ENCODE peak calls at places on chromosomes 1 and 21, in four cellular contexts. E, D, M and A are unnamed samples.

GRCh38 chr1:28928306-28928987 is 14.1 kb downstream of the EPB41 start:
- DNase-seq in E (no peak), D (no peak), M (peak), A (no peak)

GRCh38 chr21:45826733-45827692 is 154.6 kb upstream of the COL6A1 start:
- DNase-seq in E (no peak), D (no peak), M (no peak), A (no peak)

GRCh38 chr1:96234299-96234698 is 487.3 kb upstream of the PTBP2 start:
- DNase-seq in E (no peak), D (no peak), M (peak), A (no peak)

GRCh38 chr1:78892251-78892650 is 114.3 kb downstream of the ADGRL4 start:
- DNase-seq in E (no peak), D (no peak), M (no peak), A (no peak)

GRCh38 chr1:110136911-110137310 is 13.4 kb upstream of the SLC6A17 start:
- DNase-seq in E (no peak), D (no peak), M (peak), A (peak)

GRCh38 chr1:39713557-39713956 is 22.3 kb upstream of the HPCAL4 start:
- DNase-seq in E (no peak), D (no peak), M (no peak), A (no peak)

GRCh38 chr1:3219005-3219724 is 150.2 kb downstream of the PRDM16 start:
- DNase-seq in E (no peak), D (no peak), M (peak), A (peak)

GRCh38 chr1:85465099-85465790 is at the start of gene DDAH1:
- DNase-seq in E (no peak), D (no peak), M (peak), A (peak)

GRCh38 chr1:202577381-202577780 is 132.9 kb downstream of the SYT2 start:
- DNase-seq in E (no peak), D (no peak), M (no peak), A (no peak)

GRCh38 chr1:108661030-108661609 is at the start of gene HENMT1:
- DNase-seq in E (peak), D (no peak), M (peak), A (peak)

GRCh38 chr21:43613755-43614638 is 45.3 kb downstream of the HSF2BP start:
- DNase-seq in E (no peak), D (no peak), M (no peak), A (no peak)

GRCh38 chr1:39727221-39727931 is 11.3 kb upstream of the PPIE start:
- DNase-seq in E (no peak), D (no peak), M (no peak), A (no peak)

GRCh38 chr1:46489638-46490602 is at the start of gene DMBX1:
- DNase-seq in E (no peak), D (no peak), M (no peak), A (no peak)

GRCh38 chr1:153945131-153945794 is 1.3 kb downstream of the DENND4B start:
- DNase-seq in E (peak), D (peak), M (no peak), A (no peak)

GRCh38 chr1:45658171-45658570 is 28.2 kb downstream of the GPBP1L1 start:
- DNase-seq in E (no peak), D (no peak), M (no peak), A (no peak)

GRCh38 chr1:237386362-237387143 is 344.6 kb downstream of the RYR2 start:
- DNase-seq in E (no peak), D (no peak), M (peak), A (no peak)

GRCh38 chr1:155184835-155185782 is 11.5 kb downstream of the TRIM46 start:
- DNase-seq in E (no peak), D (no peak), M (no peak), A (no peak)

GRCh38 chr1:67680486-67680885 is 4.5 kb upstream of the GADD45A start:
- DNase-seq in E (no peak), D (no peak), M (no peak), A (no peak)

GRCh38 chr1:192903142-192903541 is 94.3 kb downstream of the RGS2 start:
- DNase-seq in E (no peak), D (no peak), M (no peak), A (no peak)

GRCh38 chr1:230396966-230397365 is 29.2 kb downstream of the PGBD5 start:
- DNase-seq in E (no peak), D (no peak), M (no peak), A (no peak)

GRCh38 chr1:5475572-5475971 is 516.7 kb downstream of the NPHP4 start:
- DNase-seq in E (no peak), D (no peak), M (no peak), A (no peak)

GRCh38 chr1:7770620-7770938 is 517 bp upstream of the VAMP3 start:
- DNase-seq in E (no peak), D (no peak), M (no peak), A (no peak)

GRCh38 chr1:8674912-8675311 is 142.5 kb downstream of the RERE start:
- DNase-seq in E (no peak), D (no peak), M (no peak), A (no peak)

GRCh38 chr1:3651011-3651938 is 1.0 kb upstream of the TP73 start:
- DNase-seq in E (no peak), D (no peak), M (no peak), A (no peak)

GRCh38 chr1:19049128-19049768 is 92.8 kb upstream of the IFFO2 start:
- DNase-seq in E (no peak), D (no peak), M (no peak), A (no peak)

GRCh38 chr1:238951809-238952208 is 434.6 kb upstream of the CHRM3 start:
- DNase-seq in E (no peak), D (no peak), M (no peak), A (no peak)

GRCh38 chr21:45324430-45325205 is 36.9 kb upstream of the POFUT2 start:
- DNase-seq in E (no peak), D (no peak), M (no peak), A (no peak)

GRCh38 chr1:42747125-42747524 is 7.1 kb upstream of the CLDN19 start:
- DNase-seq in E (no peak), D (peak), M (peak), A (peak)

GRCh38 chr1:178540646-178541045 is 27.7 kb downstream of the TEX35 start:
- DNase-seq in E (no peak), D (no peak), M (no peak), A (no peak)

GRCh38 chr1:24526940-24527542 is 24.4 kb downstream of the RCAN3 start:
- DNase-seq in E (no peak), D (peak), M (peak), A (no peak)

GRCh38 chr1:152112101-152112884 is 3.0 kb downstream of the TCHH start:
- DNase-seq in E (no peak), D (no peak), M (no peak), A (no peak)

GRCh38 chr21:34810786-34811185 is 142.0 kb downstream of the CLIC6 start:
- DNase-seq in E (no peak), D (no peak), M (no peak), A (no peak)

GRCh38 chr1:219771039-219771438 is 157.3 kb downstream of the SLC30A10 start:
- DNase-seq in E (no peak), D (no peak), M (no peak), A (no peak)

GRCh38 chr1:5727191-5727590 is 265.0 kb downstream of the NPHP4 start:
- DNase-seq in E (no peak), D (no peak), M (no peak), A (no peak)